ENCODE peak calls at places on chromosome 18, in six cellular contexts. L, C, U, M, B and I are unnamed samples.

GRCh38 chr18:44696892-44697291 is 16.2 kb downstream of the SETBP1 start:
- DNase-seq in L (no peak), C (no peak), U (no peak), M (no peak), B (peak), I (no peak)

GRCh38 chr18:57143265-57143664 is 3.6 kb upstream of the BOD1L2 start:
- DNase-seq in L (no peak), C (no peak), U (no peak), M (no peak), B (no peak), I (no peak)

GRCh38 chr18:2854871-2855270 is 8.1 kb downstream of the EMILIN2 start:
- DNase-seq in L (no peak), C (no peak), U (no peak), M (no peak), B (peak), I (no peak)

GRCh38 chr18:74869904-74870863 is 272.5 kb downstream of the ZNF407 start:
- DNase-seq in L (no peak), C (no peak), U (peak), M (no peak), B (no peak), I (no peak)

GRCh38 chr18:58997811-58998337 is 133.2 kb downstream of the ZNF532 start:
- DNase-seq in L (no peak), C (no peak), U (peak), M (no peak), B (no peak), I (peak)

GRCh38 chr18:12028040-12028628 is 46.8 kb downstream of the IMPA2 start:
- DNase-seq in L (no peak), C (no peak), U (no peak), M (no peak), B (no peak), I (no peak)

GRCh38 chr18:36468161-36468560 is 170.6 kb downstream of the FHOD3 start:
- DNase-seq in L (no peak), C (no peak), U (no peak), M (no peak), B (no peak), I (no peak)

GRCh38 chr18:34028341-34028740 is 196.4 kb downstream of the NOL4 start:
- DNase-seq in L (no peak), C (no peak), U (peak), M (no peak), B (no peak), I (no peak)

GRCh38 chr18:22932885-22933205 is 283 bp upstream of the RBBP8 start:
- DNase-seq in L (no peak), C (no peak), U (no peak), M (no peak), B (no peak), I (no peak)

GRCh38 chr18:8332286-8332685 is 277.0 kb upstream of the RAB12 start:
- DNase-seq in L (no peak), C (no peak), U (no peak), M (no peak), B (no peak), I (no peak)

GRCh38 chr18:23725827-23726661 is 36.8 kb downstream of the LAMA3 start:
- DNase-seq in L (no peak), C (no peak), U (no peak), M (no peak), B (no peak), I (peak)

GRCh38 chr18:48263913-48264506 is 145.2 kb downstream of the ZBTB7C start:
- DNase-seq in L (no peak), C (no peak), U (no peak), M (no peak), B (no peak), I (no peak)

GRCh38 chr18:43661570-43661969 is 384.3 kb upstream of the SYT4 start:
- DNase-seq in L (peak), C (no peak), U (peak), M (no peak), B (no peak), I (peak)

GRCh38 chr18:47246027-47246971 is 5.2 kb downstream of the SKOR2 start:
- DNase-seq in L (no peak), C (no peak), U (no peak), M (no peak), B (no peak), I (no peak)

GRCh38 chr18:47248610-47249343 is 2.7 kb downstream of the SKOR2 start:
- DNase-seq in L (no peak), C (no peak), U (no peak), M (no peak), B (no peak), I (no peak)

GRCh38 chr18:47247036-47247832 is 4.2 kb downstream of the SKOR2 start:
- DNase-seq in L (no peak), C (no peak), U (no peak), M (no peak), B (no peak), I (no peak)

GRCh38 chr18:47249602-47250001 is 1.9 kb downstream of the SKOR2 start:
- DNase-seq in L (no peak), C (no peak), U (no peak), M (no peak), B (no peak), I (no peak)

DNA sequence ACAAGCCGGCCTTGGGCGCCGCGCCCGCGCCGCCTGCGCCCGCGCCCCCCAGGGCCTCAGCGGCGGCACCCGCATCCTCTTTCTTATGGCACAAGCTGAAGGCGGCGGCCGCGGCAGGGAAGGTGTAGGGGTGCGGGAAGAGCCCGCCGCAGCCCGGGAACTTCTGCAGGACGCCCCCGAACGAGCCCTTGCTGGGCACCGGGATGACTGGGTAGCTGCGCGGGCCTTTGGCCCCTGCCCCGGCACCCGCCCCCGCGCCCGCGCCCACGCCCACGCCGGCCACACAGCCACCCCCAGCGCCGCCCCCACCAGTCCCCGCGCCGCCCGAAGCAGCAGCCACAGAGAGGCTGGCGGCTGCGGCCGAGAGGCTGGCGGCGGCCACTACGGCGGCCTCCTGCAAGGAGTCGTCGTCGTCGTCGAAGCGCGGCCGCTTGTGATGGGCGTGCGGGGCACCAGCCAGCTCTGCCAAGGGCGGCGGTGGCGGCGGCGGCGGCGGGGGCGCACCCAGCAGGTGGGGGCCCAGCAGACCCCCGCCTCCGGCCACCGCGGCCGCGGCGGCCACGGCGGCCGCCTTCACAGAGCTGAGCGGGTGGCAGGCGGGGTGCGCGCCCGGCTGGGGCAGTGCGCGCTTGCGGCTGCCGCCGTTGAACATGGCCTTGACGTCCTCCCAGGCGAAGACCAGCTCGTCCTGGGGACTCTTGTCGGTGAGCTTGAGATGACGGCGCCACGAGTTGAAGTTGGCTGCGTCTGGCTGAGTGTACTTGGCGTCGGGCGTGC is 3.4 kb downstream of the SKOR2 start:
- DNase-seq in L (no peak), C (no peak), U (no peak), M (no peak), B (no peak), I (no peak)
- H3K4me3 ChIP-seq in L (no peak), C (no peak), U (no peak), M (no peak), B (peak), I (no peak)

GRCh38 chr18:10497350-10497749 is 28.5 kb upstream of the NAPG start:
- DNase-seq in L (no peak), C (no peak), U (no peak), M (no peak), B (no peak), I (no peak)
- H3K4me3 ChIP-seq in L (no peak), C (peak), U (no peak), M (no peak), B (no peak), I (no peak)

DNA sequence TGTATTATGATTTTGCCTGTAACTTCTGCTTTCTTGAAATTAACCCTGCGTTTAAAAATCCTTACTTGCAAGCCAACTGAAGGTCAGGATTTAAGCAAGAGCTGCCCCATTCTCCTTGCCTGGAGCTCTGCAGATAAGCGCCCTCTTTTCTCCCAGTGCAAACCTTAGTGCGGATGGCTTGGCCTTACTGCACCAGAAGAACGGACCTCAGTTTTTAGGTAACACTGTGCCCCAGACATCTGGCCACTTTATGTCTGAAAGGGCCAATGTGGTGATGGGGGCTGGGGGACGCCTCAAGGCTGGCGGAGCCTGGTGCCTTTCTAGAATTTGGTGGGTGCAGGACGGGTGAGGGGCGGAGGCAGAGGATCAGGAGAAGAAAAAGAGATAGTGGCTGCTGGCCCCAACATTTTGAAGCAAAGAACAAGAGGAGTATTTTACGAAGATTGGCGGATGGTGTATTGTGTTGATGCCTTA is 718 bp upstream of the TNFRSF11A start:
- DNase-seq in L (peak), C (no peak), U (no peak), M (no peak), B (no peak), I (no peak)
- H3K4me3 ChIP-seq in L (peak), C (no peak), U (no peak), M (no peak), B (peak), I (no peak)

GRCh38 chr18:50398099-50398498 is 23.3 kb downstream of the SKA1 start:
- DNase-seq in L (no peak), C (no peak), U (no peak), M (no peak), B (no peak), I (no peak)
- H3K4me3 ChIP-seq in L (no peak), C (no peak), U (no peak), M (no peak), B (no peak), I (no peak)

GRCh38 chr18:62420513-62421209 is 95.6 kb downstream of the TNFRSF11A start:
- DNase-seq in L (peak), C (no peak), U (peak), M (peak), B (no peak), I (peak)

GRCh38 chr18:62425465-62426190 is 97.2 kb upstream of the ZCCHC2 start:
- DNase-seq in L (peak), C (peak), U (peak), M (peak), B (peak), I (peak)

GRCh38 chr18:62418258-62418657 is 93.1 kb downstream of the TNFRSF11A start:
- DNase-seq in L (no peak), C (no peak), U (no peak), M (no peak), B (no peak), I (no peak)

GRCh38 chr18:62420151-62420512 is 95.0 kb downstream of the TNFRSF11A start:
- DNase-seq in L (peak), C (no peak), U (peak), M (no peak), B (no peak), I (no peak)
- H3K4me3 ChIP-seq in L (no peak), C (no peak), U (no peak), M (peak), B (peak), I (no peak)

GRCh38 chr18:4096501-4096900 is 358.6 kb downstream of the DLGAP1 start:
- DNase-seq in L (no peak), C (no peak), U (peak), M (no peak), B (no peak), I (peak)
- H3K4me3 ChIP-seq in L (no peak), C (no peak), U (no peak), M (no peak), B (no peak), I (no peak)